ENCODE peak calls at places on chromosomes 11 and 22, in nine cellular contexts. E is fibroblast of mammary gland, B is A549, J is coronary artery, M is pancreas, F is cardiac fibroblast, G is neural progenitor cell, X is brain microvascular endothelial cell, L is GM12864. R is an unnamed sample.
A peak's percentile ranks its signal among the peaks of the same experiment; 100 is the strongest.

GRCh38 chr11:32072872-32073661 is 17.8 kb upstream of the RCN1 start:
- DNase-seq in B (no peak), X (no peak), G (peak; percentile 87), F (no peak), J (no peak), L (no peak), E (peak; percentile 27), M (no peak), R (no peak)

GRCh38 chr11:78339483-78339882 is 78.1 kb downstream of the GAB2 start:
- DNase-seq in B (no peak), X (no peak), M (no peak), G (no peak), F (no peak), L (no peak), E (no peak), J (no peak), R (no peak)

GRCh38 chr11:77966338-77966737 is 28.1 kb downstream of the INTS4 start:
- DNase-seq in X (no peak), G (no peak), F (no peak), B (no peak), E (no peak), M (no peak), L (no peak), J (no peak), R (no peak)

GRCh38 chr11:104564921-104565580 is 333.2 kb downstream of the CASP12 start:
- DNase-seq in M (peak; percentile 60), F (no peak), X (no peak), E (no peak), G (no peak), L (no peak), B (no peak), J (no peak), R (no peak)

GRCh38 chr11:46948378-46949131 is 12.0 kb downstream of the CSTPP1 start:
- DNase-seq in M (no peak), E (peak; percentile 75), F (peak; percentile 66), X (peak; percentile 66), B (no peak), L (no peak), J (no peak), G (no peak), R (no peak)

GRCh38 chr11:14317659-14318325 is 41.2 kb downstream of the RRAS2 start:
- DNase-seq in L (no peak), G (no peak), M (no peak), X (no peak), J (no peak), B (no peak), F (no peak), E (no peak), R (no peak)

GRCh38 chr11:88421530-88421929 is 84.0 kb upstream of the CTSC start:
- DNase-seq in F (peak; percentile 76), L (peak; percentile 47), G (peak; percentile 6), M (no peak), B (no peak), E (peak; percentile 68), X (peak; percentile 23), J (no peak), R (no peak)

GRCh38 chr11:73784080-73784634 is 3.5 kb upstream of the MRPL48 start:
- DNase-seq in L (no peak), F (no peak), J (no peak), M (no peak), B (no peak), E (no peak), X (no peak), G (no peak), R (no peak)

GRCh38 chr22:36211237-36211881 is 9.8 kb upstream of the APOL4 start:
- DNase-seq in G (no peak), B (no peak), J (no peak), F (peak; percentile 65), L (no peak), M (no peak), E (peak; percentile 59), X (peak; percentile 53), R (no peak)

GRCh38 chr11:108558222-108558621 is 35.3 kb downstream of the EXPH5 start:
- DNase-seq in J (no peak), M (no peak), G (no peak), L (no peak), F (no peak), E (no peak), X (no peak), B (no peak), R (no peak)

GRCh38 chr11:66860449-66860831 is 3.6 kb downstream of the LRFN4 start:
- DNase-seq in L (no peak), M (peak; percentile 73), B (no peak), G (no peak), J (no peak), E (no peak), X (no peak), F (no peak), R (no peak)

GRCh38 chr11:66861051-66861773 is 4.3 kb downstream of the LRFN4 start:
- DNase-seq in F (no peak), B (no peak), G (no peak), J (no peak), X (no peak), M (no peak), L (no peak), E (no peak), R (no peak)

GRCh38 chr11:66858186-66858938 is 1.5 kb downstream of the LRFN4 start:
- DNase-seq in B (no peak), J (no peak), G (no peak), M (peak; percentile 83), X (no peak), L (no peak), F (no peak), E (no peak), R (no peak)

GRCh38 chr11:66858939-66859685 is 2.2 kb downstream of the LRFN4 start:
- DNase-seq in J (no peak), M (peak; percentile 74), E (no peak), L (no peak), F (no peak), X (no peak), G (no peak), B (no peak), R (no peak)

GRCh38 chr11:66859686-66860448 is 3.0 kb downstream of the LRFN4 start:
- DNase-seq in X (no peak), E (no peak), L (no peak), M (peak; percentile 70), B (no peak), J (no peak), G (no peak), F (no peak), R (no peak)
- H3K4me3 ChIP-seq in X (no peak overlapping the region), E (no peak overlapping the region), L (no peak overlapping the region), M (no peak overlapping the region), B (no peak overlapping the region), J (no peak overlapping the region), G (no peak overlapping the region), F (no peak overlapping the region), R (no peak overlapping the region)

DNA sequence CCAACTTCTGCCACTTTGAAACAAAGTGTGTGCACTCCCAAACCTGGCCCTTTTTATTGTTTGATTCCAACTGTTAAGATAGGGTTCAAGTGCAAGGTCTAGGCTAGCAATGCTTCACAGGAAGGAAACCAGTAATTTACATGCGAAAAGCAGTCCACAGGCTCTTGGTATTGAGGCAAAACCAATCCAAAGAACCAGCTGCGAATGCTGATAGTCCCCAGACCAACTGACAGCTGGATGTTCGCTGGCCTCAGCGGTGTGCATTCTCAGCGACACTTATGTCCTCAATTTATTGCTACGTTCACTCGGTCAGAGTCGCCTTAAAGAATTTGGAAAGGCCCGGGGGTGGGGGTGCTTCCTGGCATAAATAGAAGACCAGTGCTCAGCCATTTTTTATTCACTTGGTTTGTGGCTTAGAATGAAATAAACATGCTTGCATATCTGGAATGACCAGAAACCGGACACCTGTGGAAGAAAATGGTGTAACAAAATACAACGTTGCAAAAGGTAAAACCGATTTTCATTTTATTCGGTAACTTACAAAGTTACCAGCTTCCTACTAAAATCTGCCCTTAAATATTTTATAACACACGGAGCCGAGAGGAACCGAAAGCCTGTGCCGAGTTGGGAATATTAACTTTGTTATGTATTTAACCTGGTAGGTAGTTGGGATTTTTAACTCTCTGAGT is 1.6 kb downstream of the CPT1A start:
- DNase-seq in X (no peak), B (no peak), M (no peak), J (no peak), F (peak; percentile 37), G (peak; percentile 18), E (peak; percentile 28), L (no peak), R (no peak)
- H3K4me3 ChIP-seq in X (peak overlapping the region; percentile 54), B (peak overlapping the region; percentile 86), M (peak overlapping the region; percentile 79), J (peak overlapping the region; percentile 86), F (peak overlapping the region; percentile 76), G (no peak overlapping the region), E (peak overlapping the region; percentile 76), L (peak overlapping the region; percentile 56), R (peak overlapping the region; percentile 80)

GRCh38 chr11:429931-430456 is 11.8 kb downstream of the ANO9 start:
- DNase-seq in X (no peak), L (no peak), M (peak; percentile 61), J (no peak), B (no peak), G (no peak), F (no peak), E (no peak), R (peak; percentile 7)

GRCh38 chr11:426851-427250 is 12.1 kb upstream of the SIGIRR start:
- DNase-seq in F (no peak), E (no peak), M (no peak), X (no peak), G (no peak), L (no peak), J (no peak), B (no peak), R (peak; percentile 19)

GRCh38 chr11:429391-429790 is 12.4 kb downstream of the ANO9 start:
- DNase-seq in M (peak; percentile 67), B (no peak), G (no peak), L (no peak), E (no peak), X (no peak), J (no peak), F (no peak), R (peak; percentile 50)

GRCh38 chr11:425301-425700 is 10.5 kb upstream of the SIGIRR start:
- DNase-seq in L (no peak), F (no peak), X (no peak), G (no peak), E (no peak), B (no peak), J (no peak), M (no peak), R (peak; percentile 1)

GRCh38 chr11:428295-428694 is 13.5 kb upstream of the SIGIRR start:
- DNase-seq in B (no peak), F (no peak), E (no peak), G (no peak), X (no peak), J (no peak), L (no peak), M (peak; percentile 70), R (peak; percentile 30)
- H3K4me3 ChIP-seq in B (no peak overlapping the region), F (no peak overlapping the region), E (no peak overlapping the region), G (no peak overlapping the region), X (no peak overlapping the region), J (no peak overlapping the region), L (no peak overlapping the region), M (no peak overlapping the region), R (no peak overlapping the region)

DNA sequence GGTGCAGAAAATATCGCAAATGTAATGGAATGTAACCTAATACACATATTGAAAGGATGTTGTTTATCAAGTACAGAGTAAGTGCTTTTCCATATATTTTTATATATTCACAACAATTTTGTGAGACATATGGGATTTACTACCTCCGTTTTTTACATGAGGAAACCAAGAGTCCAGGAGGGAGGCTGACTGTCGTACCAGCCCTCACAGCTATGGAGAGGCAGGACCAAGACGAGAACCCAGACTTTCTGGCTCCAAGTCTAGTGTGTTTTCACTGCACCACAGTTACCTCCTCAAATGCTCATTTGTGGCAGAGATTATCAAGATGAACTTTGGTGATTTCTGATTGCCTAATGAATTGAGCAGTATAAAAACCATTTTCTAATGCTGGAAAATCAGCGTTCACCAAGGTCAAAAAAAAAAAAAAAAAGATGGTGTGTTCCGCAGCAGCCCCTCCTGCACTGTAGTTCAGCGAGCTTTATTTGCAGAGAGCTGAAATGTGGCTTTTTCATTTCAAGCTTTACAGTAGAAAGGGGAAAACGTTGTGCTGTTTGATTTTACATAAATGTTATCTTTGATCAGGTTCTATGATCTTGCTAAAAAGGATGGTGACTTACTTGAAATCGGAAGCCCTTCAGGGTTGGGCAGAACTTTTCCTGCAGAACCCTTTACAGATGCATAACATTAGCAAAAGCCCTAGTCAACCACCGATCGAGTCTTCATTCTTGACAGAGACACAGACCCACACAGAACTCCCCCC is 44.7 kb upstream of the WEE1 start:
- DNase-seq in M (no peak), B (no peak), L (no peak), G (no peak), X (no peak), E (no peak), F (no peak), J (no peak), R (no peak)
- H3K4me3 ChIP-seq in M (no peak overlapping the region), B (no peak overlapping the region), L (no peak overlapping the region), G (no peak overlapping the region), X (no peak overlapping the region), E (no peak overlapping the region), F (no peak overlapping the region), J (no peak overlapping the region), R (no peak overlapping the region)